ENCODE peak calls at places on chromosomes 2 and 18, in four cellular contexts. One of them, this sample, is unnamed.

GRCh38 chr2:79512442-79513401 is at the start of gene CTNNA2:
- DNase-seq in neural progenitor cell: peak; percentile 98
- DNase-seq in A549: peak; percentile 62
- DNase-seq in NCI-H345: peak; percentile 96
- DNase-seq in this sample: peak; percentile 95

GRCh38 chr2:25341031-25341727 is 546 bp downstream of the DNMT3A start:
- DNase-seq in neural progenitor cell: no peak
- DNase-seq in A549: no peak
- DNase-seq in NCI-H345: peak; percentile 76
- DNase-seq in this sample: peak; percentile 79

GRCh38 chr2:226478121-226478809 is 321.4 kb downstream of the IRS1 start:
- DNase-seq in neural progenitor cell: peak; percentile 19
- DNase-seq in A549: peak; percentile 93
- DNase-seq in NCI-H345: no peak
- DNase-seq in this sample: no peak

GRCh38 chr2:10884530-10885478 is 26.9 kb upstream of the KCNF1 start:
- DNase-seq in neural progenitor cell: no peak
- DNase-seq in A549: no peak
- DNase-seq in NCI-H345: peak; percentile 60
- DNase-seq in this sample: peak; percentile 48

GRCh38 chr2:64453710-64454315 is at the start of gene LGALSL:
- DNase-seq in neural progenitor cell: peak; percentile 92
- DNase-seq in A549: peak; percentile 78
- DNase-seq in NCI-H345: peak; percentile 57
- DNase-seq in this sample: peak; percentile 67

GRCh38 chr2:160478660-160479059 is 14.9 kb downstream of the RBMS1 start:
- DNase-seq in neural progenitor cell: no peak
- DNase-seq in A549: no peak
- DNase-seq in NCI-H345: peak; percentile 77
- DNase-seq in this sample: peak; percentile 43

GRCh38 chr2:9326975-9327374 is 96.4 kb downstream of the ITGB1BP1 start:
- DNase-seq in neural progenitor cell: no peak
- DNase-seq in A549: peak; percentile 36
- DNase-seq in NCI-H345: no peak
- DNase-seq in this sample: peak; percentile 8

GRCh38 chr2:223585691-223586090 is 16.5 kb downstream of the SCG2 start:
- DNase-seq in neural progenitor cell: no peak
- DNase-seq in A549: peak; percentile 61
- DNase-seq in NCI-H345: peak; percentile 87
- DNase-seq in this sample: peak; percentile 92

GRCh38 chr2:230999477-230999876 is 3.6 kb downstream of the SPATA3 start:
- DNase-seq in neural progenitor cell: no peak
- DNase-seq in A549: no peak
- DNase-seq in NCI-H345: no peak
- DNase-seq in this sample: no peak

GRCh38 chr18:49920731-49921130 is 107.4 kb upstream of the ACAA2 start:
- DNase-seq in neural progenitor cell: peak; percentile 60
- DNase-seq in A549: no peak
- DNase-seq in NCI-H345: no peak
- DNase-seq in this sample: no peak

GRCh38 chr2:127405252-127405605 is 13.0 kb upstream of the PROC start:
- DNase-seq in neural progenitor cell: no peak
- DNase-seq in A549: no peak
- DNase-seq in NCI-H345: no peak
- DNase-seq in this sample: no peak

GRCh38 chr2:164126960-164127359 is 391.2 kb upstream of the FIGN start:
- DNase-seq in neural progenitor cell: no peak
- DNase-seq in A549: peak; percentile 7
- DNase-seq in NCI-H345: no peak
- DNase-seq in this sample: no peak

GRCh38 chr2:210861038-210861665 is 304.8 kb downstream of the CPS1 start:
- DNase-seq in neural progenitor cell: no peak
- DNase-seq in A549: no peak
- DNase-seq in NCI-H345: no peak
- DNase-seq in this sample: no peak

GRCh38 chr2:109339519-109339991 is 210.6 kb downstream of the SH3RF3 start:
- DNase-seq in neural progenitor cell: no peak
- DNase-seq in A549: no peak
- DNase-seq in NCI-H345: no peak
- DNase-seq in this sample: peak; percentile 16

GRCh38 chr18:53153281-53153680 is 813.3 kb downstream of the DCC start:
- DNase-seq in neural progenitor cell: peak; percentile 44
- DNase-seq in A549: peak; percentile 6
- DNase-seq in NCI-H345: no peak
- DNase-seq in this sample: peak; percentile 52

GRCh38 chr2:9406529-9407362 is 16.6 kb downstream of the ITGB1BP1 start:
- DNase-seq in neural progenitor cell: no peak
- DNase-seq in A549: no peak
- DNase-seq in NCI-H345: no peak
- DNase-seq in this sample: no peak

GRCh38 chr2:228669751-228670150 is 488.3 kb upstream of the SPHKAP start:
- DNase-seq in neural progenitor cell: no peak
- DNase-seq in A549: no peak
- DNase-seq in NCI-H345: no peak
- DNase-seq in this sample: no peak

GRCh38 chr2:61011649-61012048 is 5.9 kb upstream of the PEX13 start:
- DNase-seq in neural progenitor cell: no peak
- DNase-seq in A549: no peak
- DNase-seq in NCI-H345: no peak
- DNase-seq in this sample: no peak

GRCh38 chr2:85438291-85439110 is 20.0 kb downstream of the SH2D6 start:
- DNase-seq in neural progenitor cell: no peak
- DNase-seq in A549: no peak
- DNase-seq in NCI-H345: no peak
- DNase-seq in this sample: peak; percentile 42

GRCh38 chr18:21489119-21489750 is 111.3 kb downstream of the ESCO1 start:
- DNase-seq in neural progenitor cell: peak; percentile 61
- DNase-seq in A549: peak; percentile 60
- DNase-seq in NCI-H345: peak; percentile 43
- DNase-seq in this sample: peak; percentile 72

GRCh38 chr18:67010916-67011315 is 407.0 kb upstream of the CDH19 start:
- DNase-seq in neural progenitor cell: no peak
- DNase-seq in A549: peak; percentile 1
- DNase-seq in NCI-H345: no peak
- DNase-seq in this sample: peak; percentile 63

GRCh38 chr2:8692783-8693768 is 11.2 kb downstream of the ID2 start:
- DNase-seq in neural progenitor cell: peak; percentile 54
- DNase-seq in A549: peak; percentile 55
- DNase-seq in NCI-H345: no peak
- DNase-seq in this sample: peak; percentile 63

GRCh38 chr2:99915108-99915675 is 227.2 kb downstream of the AFF3 start:
- DNase-seq in neural progenitor cell: no peak
- DNase-seq in A549: no peak
- DNase-seq in NCI-H345: no peak
- DNase-seq in this sample: no peak

GRCh38 chr2:69166812-69167468 is 154.0 kb downstream of the ANTXR1 start:
- DNase-seq in neural progenitor cell: no peak
- DNase-seq in A549: no peak
- DNase-seq in NCI-H345: peak; percentile 26
- DNase-seq in this sample: peak; percentile 71

GRCh38 chr2:25377822-25378421 is 36.2 kb upstream of the DNMT3A start:
- DNase-seq in neural progenitor cell: no peak
- DNase-seq in A549: no peak
- DNase-seq in NCI-H345: no peak
- DNase-seq in this sample: no peak

GRCh38 chr2:43438858-43439655 is 156.8 kb downstream of the THADA start:
- DNase-seq in neural progenitor cell: no peak
- DNase-seq in A549: peak; percentile 33
- DNase-seq in NCI-H345: no peak
- DNase-seq in this sample: no peak

This sample was measured in NCI-H69.